ENCODE peak calls at places on chromosomes 16 and 17, in four cellular contexts. One of them, this sample, is unnamed.

GRCh38 chr17:44438634-44439033 is 49.2 kb upstream of the ITGA2B start:
- DNase-seq in H1: no peak
- DNase-seq in SK-N-SH: peak; percentile 8
- DNase-seq in K562: no peak
- DNase-seq in this sample: no peak

GRCh38 chr17:79237448-79238053 is 162.9 kb downstream of the ENGASE start:
- DNase-seq in K562: no peak
- DNase-seq in SK-N-SH: no peak
- DNase-seq in H1: no peak
- DNase-seq in this sample: no peak

GRCh38 chr17:5825717-5826330 is 241.5 kb upstream of the NLRP1 start:
- DNase-seq in SK-N-SH: no peak
- DNase-seq in K562: no peak
- DNase-seq in H1: no peak
- DNase-seq in this sample: no peak

GRCh38 chr17:6427284-6427781 is 7.6 kb downstream of the AIPL1 start:
- DNase-seq in K562: no peak
- DNase-seq in H1: no peak
- DNase-seq in SK-N-SH: no peak
- DNase-seq in this sample: no peak

GRCh38 chr16:24610421-24610765 is 71.0 kb downstream of the RBBP6 start:
- DNase-seq in SK-N-SH: no peak
- DNase-seq in H1: no peak
- DNase-seq in K562: no peak
- DNase-seq in this sample: peak; percentile 45

GRCh38 chr17:82756166-82756565 is 4.3 kb downstream of the TBCD start:
- DNase-seq in SK-N-SH: no peak
- DNase-seq in H1: no peak
- DNase-seq in K562: no peak
- DNase-seq in this sample: no peak

GRCh38 chr17:58320163-58320558 is 8.4 kb downstream of the TSPOAP1 start:
- DNase-seq in H1: no peak
- DNase-seq in K562: no peak
- DNase-seq in SK-N-SH: no peak
- DNase-seq in this sample: peak; percentile 9

GRCh38 chr16:67244387-67245188 is 2.7 kb downstream of the FHOD1 start:
- DNase-seq in H1: no peak
- DNase-seq in SK-N-SH: no peak
- DNase-seq in K562: peak; percentile 73
- DNase-seq in this sample: no peak

GRCh38 chr17:10316986-10317834 is 55.6 kb downstream of the MYH13 start:
- DNase-seq in H1: no peak
- DNase-seq in SK-N-SH: peak; percentile 54
- DNase-seq in K562: peak; percentile 12
- DNase-seq in this sample: peak; percentile 77

GRCh38 chr17:81511550-81511799 is 1.1 kb downstream of the ACTG1 start:
- DNase-seq in H1: no peak
- DNase-seq in K562: no peak
- DNase-seq in SK-N-SH: no peak
- DNase-seq in this sample: no peak

GRCh38 chr16:31355701-31356100 is 725 bp downstream of the ITGAX start:
- DNase-seq in SK-N-SH: no peak
- DNase-seq in H1: no peak
- DNase-seq in K562: no peak
- DNase-seq in this sample: no peak

DNA sequence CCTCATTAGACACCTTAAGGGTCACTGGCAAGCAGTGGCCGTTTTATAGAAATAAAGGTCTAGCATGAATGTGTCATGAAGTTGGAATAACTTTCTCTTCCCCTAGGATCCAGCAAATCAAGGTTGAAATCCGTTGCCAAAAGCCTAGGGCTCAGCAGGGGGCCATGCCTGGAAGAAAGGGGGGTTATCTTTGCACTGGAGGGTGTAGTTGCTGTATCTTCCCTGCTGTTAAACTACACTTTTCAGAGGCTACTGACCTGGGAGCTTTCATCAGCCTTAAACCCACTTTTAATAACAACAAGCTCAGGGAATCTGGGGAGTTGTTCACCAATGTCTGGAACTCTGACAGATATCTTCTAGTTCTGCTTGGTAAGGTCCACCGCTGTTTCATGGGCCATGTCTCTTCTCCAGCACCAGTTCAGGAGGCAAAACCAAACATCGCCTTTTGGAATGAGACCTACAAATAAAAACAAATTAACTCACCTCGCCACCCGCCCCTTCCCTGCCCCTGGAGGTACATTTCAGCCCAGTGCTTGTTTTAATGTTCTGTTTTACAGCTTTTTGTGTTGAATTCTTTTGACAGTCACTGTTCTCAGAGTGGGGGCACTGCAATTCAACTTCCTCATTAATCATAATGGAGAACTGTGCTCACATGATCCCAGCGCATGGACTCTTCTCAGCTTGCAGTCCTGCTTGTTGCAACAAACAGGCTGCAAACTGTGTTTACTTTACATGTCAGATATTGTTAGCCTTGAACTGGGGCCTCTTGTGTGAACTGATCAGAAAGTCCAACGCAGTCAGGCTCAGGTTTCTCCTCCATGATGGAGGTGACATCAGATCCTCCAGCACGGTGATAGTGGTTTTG is 508.7 kb downstream of the KCNJ2 start:
- DNase-seq in SK-N-SH: no peak
- DNase-seq in K562: no peak
- DNase-seq in H1: no peak
- DNase-seq in this sample: peak; percentile 25
- TF ChIP-seq TEAD4 in SK-N-SH: no peak
- TF ChIP-seq TEAD4 in K562: no peak
- TF ChIP-seq TEAD4 in H1: no peak
- TF ChIP-seq TEAD4 in this sample: no peak

DNA sequence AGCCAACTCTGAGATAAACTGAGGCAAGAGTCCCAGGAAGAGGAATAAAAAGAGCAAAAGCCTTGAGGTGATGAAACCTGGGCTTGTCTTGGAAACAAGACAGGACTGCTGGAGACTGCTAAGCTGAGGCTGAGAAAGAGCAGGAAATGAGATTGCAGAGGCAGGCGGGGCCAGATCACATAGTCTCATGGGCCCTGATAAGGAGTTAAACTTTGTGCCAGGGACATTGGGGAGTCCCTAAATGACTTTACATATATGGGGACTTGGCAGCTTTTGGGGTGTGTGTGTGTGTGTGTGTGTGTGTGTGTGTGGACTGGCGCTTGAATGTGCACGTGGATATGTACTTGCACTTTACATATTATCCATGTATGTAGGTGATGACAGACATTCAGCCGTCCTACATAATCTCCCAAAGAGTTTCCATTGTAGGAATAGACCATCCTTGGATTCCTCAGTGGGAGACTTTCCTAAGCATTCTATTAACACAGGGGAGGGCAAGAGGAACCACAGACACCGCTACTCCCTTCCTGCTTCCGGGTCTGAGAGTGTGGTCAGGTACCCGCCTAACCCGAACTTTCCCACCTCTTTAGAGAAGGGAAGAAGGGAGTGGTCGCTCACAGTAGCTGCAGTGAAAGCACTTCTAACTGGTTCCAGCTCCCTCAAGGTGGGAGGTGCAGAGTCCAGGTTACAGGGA is 123.1 kb downstream of the LYRM1 start:
- DNase-seq in H1: no peak
- DNase-seq in SK-N-SH: no peak
- DNase-seq in K562: no peak
- DNase-seq in this sample: no peak
- TF ChIP-seq TEAD4 in H1: no peak
- TF ChIP-seq TEAD4 in SK-N-SH: no peak
- TF ChIP-seq TEAD4 in K562: no peak
- TF ChIP-seq TEAD4 in this sample: no peak

GRCh38 chr16:3459401-3460090 is 16.1 kb downstream of the NAA60 start:
- DNase-seq in H1: no peak
- DNase-seq in K562: peak; percentile 64
- DNase-seq in SK-N-SH: no peak
- DNase-seq in this sample: no peak

GRCh38 chr16:3458278-3458851 is 14.9 kb downstream of the NAA60 start:
- DNase-seq in SK-N-SH: no peak
- DNase-seq in H1: no peak
- DNase-seq in K562: peak; percentile 39
- DNase-seq in this sample: peak; percentile 35

GRCh38 chr16:3460121-3460520 is 16.6 kb downstream of the NAA60 start:
- DNase-seq in H1: no peak
- DNase-seq in SK-N-SH: no peak
- DNase-seq in K562: no peak
- DNase-seq in this sample: no peak

GRCh38 chr16:3457434-3458252 is 14.2 kb downstream of the NAA60 start:
- DNase-seq in SK-N-SH: peak; percentile 100
- DNase-seq in H1: peak; percentile 62
- DNase-seq in K562: peak; percentile 99
- DNase-seq in this sample: peak; percentile 91

GRCh38 chr16:3458852-3459361 is 15.4 kb downstream of the NAA60 start:
- DNase-seq in SK-N-SH: no peak
- DNase-seq in H1: no peak
- DNase-seq in K562: peak; percentile 31
- DNase-seq in this sample: no peak
- TF ChIP-seq TEAD4 in SK-N-SH: no peak
- TF ChIP-seq TEAD4 in H1: no peak
- TF ChIP-seq TEAD4 in K562: no peak
- TF ChIP-seq TEAD4 in this sample: no peak

GRCh38 chr16:27980919-27981670 is 82.4 kb downstream of the GSG1L start:
- DNase-seq in H1: no peak
- DNase-seq in SK-N-SH: peak; percentile 40
- DNase-seq in K562: no peak
- DNase-seq in this sample: no peak

GRCh38 chr16:27977966-27978365 is 85.5 kb downstream of the GSG1L start:
- DNase-seq in K562: no peak
- DNase-seq in H1: no peak
- DNase-seq in SK-N-SH: no peak
- DNase-seq in this sample: no peak

GRCh38 chr16:27980076-27980775 is 83.3 kb downstream of the GSG1L start:
- DNase-seq in H1: no peak
- DNase-seq in K562: no peak
- DNase-seq in SK-N-SH: no peak
- DNase-seq in this sample: no peak

GRCh38 chr16:27976990-27977389 is 86.5 kb downstream of the GSG1L start:
- DNase-seq in K562: no peak
- DNase-seq in H1: no peak
- DNase-seq in SK-N-SH: no peak
- DNase-seq in this sample: no peak

GRCh38 chr16:27978876-27979275 is 84.6 kb downstream of the GSG1L start:
- DNase-seq in H1: no peak
- DNase-seq in K562: no peak
- DNase-seq in SK-N-SH: no peak
- DNase-seq in this sample: no peak
- TF ChIP-seq TEAD4 in H1: no peak
- TF ChIP-seq TEAD4 in K562: no peak
- TF ChIP-seq TEAD4 in SK-N-SH: no peak
- TF ChIP-seq TEAD4 in this sample: no peak

GRCh38 chr17:18321309-18321708 is 6.2 kb downstream of the SMCR8 start:
- DNase-seq in K562: peak; percentile 32
- DNase-seq in SK-N-SH: no peak
- DNase-seq in H1: no peak
- DNase-seq in this sample: peak; percentile 38

GRCh38 chr17:18318122-18318521 is 3.0 kb downstream of the SMCR8 start:
- DNase-seq in SK-N-SH: no peak
- DNase-seq in K562: no peak
- DNase-seq in H1: no peak
- DNase-seq in this sample: no peak

GRCh38 chr17:18318771-18319450 is 3.8 kb downstream of the SMCR8 start:
- DNase-seq in SK-N-SH: no peak
- DNase-seq in H1: no peak
- DNase-seq in K562: no peak
- DNase-seq in this sample: no peak

GRCh38 chr17:18320301-18320700 is 5.2 kb downstream of the SMCR8 start:
- DNase-seq in SK-N-SH: no peak
- DNase-seq in K562: no peak
- DNase-seq in H1: no peak
- DNase-seq in this sample: no peak

GRCh38 chr17:18319604-18320256 is 4.6 kb downstream of the SMCR8 start:
- DNase-seq in K562: no peak
- DNase-seq in H1: peak; percentile 17
- DNase-seq in SK-N-SH: peak; percentile 54
- DNase-seq in this sample: peak; percentile 56
- TF ChIP-seq TEAD4 in K562: no peak
- TF ChIP-seq TEAD4 in H1: no peak
- TF ChIP-seq TEAD4 in SK-N-SH: no peak
- TF ChIP-seq TEAD4 in this sample: no peak

DNA sequence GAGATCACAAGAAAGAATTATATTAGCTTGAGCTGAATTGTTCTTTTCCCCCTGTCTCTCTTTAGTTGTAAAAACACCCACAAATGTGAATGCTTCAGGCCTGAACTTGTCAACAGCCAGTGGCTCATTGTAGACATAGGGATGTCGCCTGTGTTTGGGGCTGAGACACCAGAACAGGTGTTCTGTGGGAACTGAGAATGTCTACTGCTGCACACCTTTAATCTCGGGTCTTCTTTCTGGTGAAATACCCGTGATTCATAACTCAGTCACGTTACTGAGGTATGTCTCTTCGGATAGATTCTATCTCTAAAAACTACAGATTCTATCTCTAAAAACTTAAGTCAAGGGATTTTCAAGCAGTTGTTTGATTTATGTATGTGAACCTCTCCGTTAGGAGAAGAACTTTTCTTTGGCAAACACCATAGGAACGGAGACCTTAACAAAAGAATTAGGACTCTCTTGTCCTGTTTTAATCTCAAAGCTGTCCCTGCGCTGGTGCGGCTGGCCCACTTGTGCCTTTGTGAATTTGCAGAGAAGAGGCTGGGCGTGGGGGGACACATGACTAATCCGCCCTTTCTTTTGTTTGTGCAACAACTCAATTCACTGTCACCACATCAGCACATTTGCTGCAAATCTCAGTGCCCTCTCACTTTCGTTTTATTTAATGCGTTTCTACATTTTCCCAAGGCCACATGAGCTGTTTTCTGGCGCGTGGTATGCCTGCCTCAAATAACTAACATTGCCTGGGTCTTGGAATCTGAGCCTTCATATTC is 643.0 kb downstream of the MAF start:
- DNase-seq in H1: no peak
- DNase-seq in SK-N-SH: no peak
- DNase-seq in K562: no peak
- DNase-seq in this sample: no peak
- TF ChIP-seq TEAD4 in H1: no peak
- TF ChIP-seq TEAD4 in SK-N-SH: no peak
- TF ChIP-seq TEAD4 in K562: no peak
- TF ChIP-seq TEAD4 in this sample: no peak

DNA sequence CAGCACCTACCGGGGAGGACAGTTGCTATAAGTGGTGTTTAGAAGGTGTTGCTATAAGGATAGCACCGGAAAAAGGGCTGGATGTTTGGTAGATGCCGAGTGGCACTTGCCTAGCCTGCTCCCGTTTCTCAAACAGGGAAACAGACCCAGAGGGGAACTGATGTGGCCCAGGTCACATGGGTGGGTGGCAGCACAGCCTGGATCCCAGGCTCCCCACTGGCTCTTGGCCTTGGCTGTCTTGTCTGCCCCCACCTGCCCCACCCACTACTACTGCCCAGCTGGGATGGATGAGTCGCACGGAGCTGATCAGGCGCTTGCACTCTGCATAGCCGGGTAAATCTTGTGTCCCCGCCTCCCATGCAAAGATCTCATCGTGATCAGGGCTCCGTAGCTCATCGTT is 7.2 kb downstream of the SMTNL2 start:
- DNase-seq in K562: no peak
- DNase-seq in H1: no peak
- DNase-seq in SK-N-SH: peak; percentile 51
- DNase-seq in this sample: no peak
- TF ChIP-seq TEAD4 in K562: no peak
- TF ChIP-seq TEAD4 in H1: no peak
- TF ChIP-seq TEAD4 in SK-N-SH: no peak
- TF ChIP-seq TEAD4 in this sample: no peak

This sample was measured in WTC11.